ENCODE peak calls at places on chromosomes 12 and 14, in nine cellular contexts. N is H1, K is neural progenitor cell, E is A549, A is mammary epithelial cell, W is hepatocyte, Y is HepG2, H is OCI-LY7, G is neuronal stem cell. L is an unnamed sample.

GRCh38 chr12:123119808-123120207 is 31.1 kb downstream of the PITPNM2 start:
- DNase-seq in Y (no peak), A (no peak), E (no peak), N (no peak), H (no peak), K (no peak), W (no peak), G (no peak), L (no peak)

GRCh38 chr12:121080909-121081308 is 41.9 kb upstream of the OASL start:
- DNase-seq in G (no peak), E (no peak), W (no peak), Y (no peak), N (no peak), H (no peak), K (no peak), A (no peak), L (no peak)

GRCh38 chr12:96172981-96173380 is 21.2 kb upstream of the ELK3 start:
- DNase-seq in E (no peak), N (no peak), A (no peak), W (no peak), K (no peak), G (no peak), Y (no peak), H (no peak), L (no peak)

GRCh38 chr14:69354383-69355154 is 43.5 kb downstream of the ERH start:
- DNase-seq in Y (peak), G (no peak), H (peak), W (no peak), N (no peak), E (no peak), K (no peak), A (peak), L (no peak)

GRCh38 chr12:1660304-1661187 is 30.3 kb upstream of the ADIPOR2 start:
- DNase-seq in E (peak), N (no peak), A (peak), W (peak), K (no peak), G (no peak), Y (peak), H (no peak), L (no peak)

GRCh38 chr14:59829941-59830734 is 40.4 kb downstream of the RTN1 start:
- DNase-seq in K (no peak), H (no peak), W (no peak), G (no peak), N (no peak), A (no peak), E (no peak), Y (no peak), L (no peak)

GRCh38 chr12:118299791-118300460 is 72.8 kb downstream of the TAOK3 start:
- DNase-seq in Y (no peak), W (no peak), H (peak), A (no peak), G (no peak), E (no peak), K (no peak), N (no peak), L (no peak)

GRCh38 chr12:108482717-108483212 is 32.3 kb upstream of the FICD start:
- DNase-seq in H (no peak), E (peak), G (no peak), Y (no peak), A (peak), K (no peak), N (no peak), W (no peak), L (no peak)

GRCh38 chr14:74605531-74606223 is 6.4 kb downstream of the LTBP2 start:
- DNase-seq in H (no peak), K (no peak), G (no peak), W (no peak), A (no peak), N (no peak), Y (no peak), E (no peak), L (peak)

GRCh38 chr14:85124896-85125295 is 405.0 kb upstream of the FLRT2 start:
- DNase-seq in E (no peak), K (no peak), N (no peak), A (no peak), H (no peak), W (no peak), G (no peak), Y (no peak), L (no peak)

GRCh38 chr14:32985881-32986280 is 47.2 kb downstream of the NPAS3 start:
- DNase-seq in K (no peak), A (no peak), G (no peak), N (no peak), Y (no peak), W (no peak), E (no peak), H (no peak), L (peak)

GRCh38 chr12:74563927-74564326 is 26.3 kb downstream of the ATXN7L3B start:
- DNase-seq in Y (no peak), E (no peak), W (no peak), K (no peak), H (no peak), A (no peak), G (no peak), N (no peak), L (no peak)

GRCh38 chr12:15882055-15882971 is at the start of gene STRAP:
- DNase-seq in A (peak), G (peak), K (peak), N (peak), Y (peak), H (peak), E (peak), W (peak), L (peak)

GRCh38 chr12:15883536-15883935 is 1.3 kb downstream of the STRAP start:
- DNase-seq in H (peak), N (no peak), A (peak), K (no peak), Y (no peak), W (no peak), E (no peak), G (no peak), L (peak)

GRCh38 chr12:15875863-15876262 is 6.3 kb upstream of the STRAP start:
- DNase-seq in H (no peak), E (no peak), W (no peak), Y (no peak), K (no peak), N (no peak), G (no peak), A (no peak), L (no peak)

GRCh38 chr12:15880721-15881120 is 1.5 kb upstream of the STRAP start:
- DNase-seq in E (no peak), A (no peak), N (no peak), K (no peak), G (no peak), W (no peak), H (no peak), Y (no peak), L (no peak)

DNA sequence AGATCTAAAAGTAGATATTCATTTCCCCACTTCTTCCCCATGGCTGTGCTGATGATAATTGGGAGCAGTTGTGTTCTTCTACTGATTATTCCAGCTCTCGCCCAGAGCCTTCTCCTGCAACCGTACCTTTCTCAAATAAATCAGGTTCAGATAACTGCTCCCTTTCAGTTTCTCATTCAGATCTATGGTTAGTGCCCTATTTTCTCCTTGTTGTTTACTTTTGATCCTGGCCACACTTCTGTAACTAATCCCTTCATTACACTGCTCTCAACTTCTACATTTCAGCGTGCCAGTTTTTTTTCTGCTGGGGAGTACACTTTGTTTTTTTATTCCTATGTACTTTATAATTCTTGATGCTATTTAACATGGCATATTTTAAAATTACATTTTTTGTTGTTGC is 2.8 kb upstream of the STRAP start:
- DNase-seq in K (no peak), G (no peak), W (no peak), E (no peak), A (no peak), N (no peak), H (no peak), Y (no peak), L (no peak)
- H3K4me2 ChIP-seq in K (no peak), G (no peak), W (no peak), E (no peak), A (no peak), N (no peak), H (no peak), Y (no peak), L (no peak)

GRCh38 chr14:103859416-103860202 is 12.2 kb upstream of the PPP1R13B start:
- DNase-seq in K (no peak), H (no peak), W (no peak), A (no peak), Y (no peak), E (no peak), G (no peak), N (no peak), L (no peak)

GRCh38 chr14:103858063-103858820 is 10.9 kb upstream of the PPP1R13B start:
- DNase-seq in W (no peak), K (no peak), E (no peak), G (no peak), H (no peak), N (no peak), Y (no peak), A (no peak), L (no peak)

GRCh38 chr14:103863245-103863644 is 15.9 kb upstream of the PPP1R13B start:
- DNase-seq in W (no peak), N (no peak), A (no peak), E (no peak), Y (no peak), H (no peak), K (no peak), G (no peak), L (no peak)

GRCh38 chr14:103862393-103862782 is 15.0 kb upstream of the PPP1R13B start:
- DNase-seq in H (no peak), Y (peak), N (no peak), A (no peak), E (no peak), W (no peak), G (no peak), K (no peak), L (peak)

GRCh38 chr14:103861413-103862392 is 14.3 kb upstream of the PPP1R13B start:
- DNase-seq in A (no peak), K (no peak), G (no peak), W (no peak), N (no peak), H (no peak), E (no peak), Y (no peak), L (no peak)
- H3K4me2 ChIP-seq in A (no peak), K (no peak), G (no peak), W (no peak), N (no peak), H (no peak), E (no peak), Y (peak), L (no peak)

GRCh38 chr12:91786490-91787272 is 359.0 kb downstream of the BTG1 start:
- DNase-seq in E (no peak), G (no peak), A (no peak), Y (no peak), H (no peak), K (no peak), N (no peak), W (no peak), L (no peak)

GRCh38 chr12:91781114-91781513 is 364.5 kb downstream of the BTG1 start:
- DNase-seq in N (no peak), K (no peak), G (no peak), H (no peak), A (peak), E (no peak), W (peak), Y (no peak), L (peak)

DNA sequence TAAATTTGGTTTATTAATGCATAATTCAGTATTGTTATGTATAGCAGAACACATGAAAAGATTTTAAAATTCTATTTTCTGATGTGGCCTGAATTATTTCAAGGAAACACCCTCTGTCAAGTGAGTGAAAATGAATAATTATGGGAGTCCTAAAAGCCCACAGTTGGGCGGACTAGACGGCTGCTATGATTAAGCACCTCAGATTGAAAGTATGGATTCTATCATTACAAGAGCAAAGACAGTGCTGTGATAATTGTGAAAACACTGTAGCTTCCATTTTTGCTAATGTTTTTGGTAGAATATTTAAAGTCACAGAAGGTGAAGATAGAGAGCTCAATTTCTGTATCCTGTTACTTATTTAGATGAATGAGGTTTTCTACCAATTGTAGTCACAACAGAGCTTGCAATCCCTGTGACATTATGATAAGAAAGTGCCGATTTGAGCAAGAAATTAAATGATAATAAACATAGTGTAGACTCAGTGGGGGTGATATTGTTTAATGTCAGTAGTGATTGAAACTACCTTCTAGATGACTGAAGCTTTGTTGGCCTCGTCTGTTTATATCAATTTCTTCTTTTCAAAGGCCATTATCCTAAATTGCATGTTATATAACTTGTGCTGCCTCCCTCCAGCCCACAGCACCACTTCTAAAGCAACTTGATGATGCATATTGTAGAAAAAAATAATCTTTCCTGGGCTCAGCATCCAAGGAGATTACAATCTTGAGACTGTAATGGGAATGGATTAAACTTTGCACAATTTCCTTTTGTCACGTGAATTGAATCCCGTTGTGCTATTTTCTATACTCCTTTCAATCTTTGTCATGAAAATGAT is 359.8 kb downstream of the BTG1 start:
- DNase-seq in A (no peak), K (no peak), Y (no peak), W (no peak), G (no peak), H (no peak), N (no peak), E (no peak), L (no peak)
- H3K4me2 ChIP-seq in A (no peak), K (peak), Y (no peak), W (no peak), G (no peak), H (no peak), N (no peak), E (no peak), L (no peak)

DNA sequence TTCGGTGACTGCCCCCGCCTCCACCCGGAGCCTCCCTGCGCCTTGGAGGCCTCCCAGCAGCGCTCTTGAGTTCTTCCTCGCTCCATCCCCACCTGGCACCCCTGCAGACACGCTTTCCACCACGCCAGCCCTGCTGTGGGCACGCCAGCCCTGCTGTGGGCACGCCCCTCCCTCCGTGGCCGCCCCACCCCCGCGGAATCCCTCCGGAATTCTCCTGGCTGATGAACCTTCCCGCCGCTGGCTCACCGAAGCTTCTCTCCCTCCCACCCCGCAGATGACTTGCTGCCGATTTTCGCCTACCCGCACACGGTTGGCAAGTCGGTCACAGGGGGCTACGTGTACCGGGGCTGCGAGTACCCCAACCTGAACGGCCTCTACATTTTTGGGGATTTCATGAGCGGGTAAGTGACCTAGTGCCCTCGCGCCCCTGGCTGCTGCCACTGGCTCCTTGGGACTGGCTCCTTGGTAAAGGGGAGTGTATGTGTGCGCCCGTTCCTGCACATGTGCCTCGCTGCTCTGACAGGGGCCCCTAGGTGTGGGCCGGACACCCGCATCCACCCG is 15.2 kb downstream of the HHIPL1 start:
- DNase-seq in G (no peak), Y (no peak), A (no peak), N (peak), W (no peak), H (no peak), K (no peak), E (no peak), L (no peak)
- H3K4me2 ChIP-seq in G (no peak), Y (no peak), A (no peak), N (peak), W (peak), H (no peak), K (peak), E (no peak), L (no peak)

DNA sequence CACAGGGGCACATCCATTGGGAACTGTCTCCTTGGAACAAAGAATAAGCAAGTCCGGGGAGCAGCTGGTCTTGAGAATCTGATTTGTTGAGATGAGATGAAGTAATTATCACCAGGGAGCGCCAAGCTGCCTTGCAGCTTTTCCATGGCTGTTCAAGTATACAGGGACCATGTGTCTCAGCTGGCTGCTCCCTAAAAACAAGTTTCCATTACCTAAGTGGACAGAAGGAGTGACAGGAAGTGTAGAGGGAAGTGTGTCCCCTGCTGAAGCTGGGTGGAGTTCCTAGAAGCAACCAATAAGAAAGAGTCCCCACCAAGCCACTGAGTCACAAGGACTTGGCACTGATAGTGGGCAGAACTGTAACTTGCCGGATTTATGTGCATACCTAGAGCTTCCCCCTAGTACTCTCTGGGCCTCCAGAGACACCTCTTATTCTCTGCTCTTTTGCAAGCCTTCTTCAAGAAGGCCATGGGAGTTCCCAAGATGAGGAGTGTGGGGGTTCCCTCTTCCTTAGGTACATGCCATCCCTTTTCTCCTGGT is 1.5 kb upstream of the GPX2 start:
- DNase-seq in W (no peak), H (no peak), Y (no peak), E (no peak), G (no peak), N (no peak), A (no peak), K (no peak), L (no peak)
- H3K4me2 ChIP-seq in W (no peak), H (no peak), Y (no peak), E (no peak), G (no peak), N (no peak), A (no peak), K (no peak), L (no peak)

GRCh38 chr12:45670339-45671065 is 59.0 kb upstream of the ARID2 start:
- DNase-seq in A (peak), N (no peak), K (no peak), Y (no peak), E (no peak), W (no peak), H (no peak), G (no peak), L (no peak)

GRCh38 chr12:45669093-45669492 is 60.4 kb upstream of the ARID2 start:
- DNase-seq in W (no peak), G (no peak), H (no peak), N (no peak), A (no peak), E (no peak), Y (no peak), K (no peak), L (peak)

GRCh38 chr12:45671254-45671653 is 58.3 kb upstream of the ARID2 start:
- DNase-seq in K (no peak), E (no peak), N (no peak), Y (no peak), A (no peak), H (no peak), G (no peak), W (no peak), L (peak)

GRCh38 chr12:45668641-45669040 is 60.9 kb upstream of the ARID2 start:
- DNase-seq in H (no peak), A (no peak), E (no peak), W (no peak), G (no peak), K (no peak), N (no peak), Y (no peak), L (no peak)

GRCh38 chr12:45669762-45670161 is 59.7 kb upstream of the ARID2 start:
- DNase-seq in K (no peak), Y (no peak), N (no peak), A (no peak), G (no peak), W (no peak), E (no peak), H (no peak), L (no peak)
- H3K4me2 ChIP-seq in K (no peak), Y (no peak), N (no peak), A (no peak), G (no peak), W (no peak), E (no peak), H (no peak), L (no peak)

DNA sequence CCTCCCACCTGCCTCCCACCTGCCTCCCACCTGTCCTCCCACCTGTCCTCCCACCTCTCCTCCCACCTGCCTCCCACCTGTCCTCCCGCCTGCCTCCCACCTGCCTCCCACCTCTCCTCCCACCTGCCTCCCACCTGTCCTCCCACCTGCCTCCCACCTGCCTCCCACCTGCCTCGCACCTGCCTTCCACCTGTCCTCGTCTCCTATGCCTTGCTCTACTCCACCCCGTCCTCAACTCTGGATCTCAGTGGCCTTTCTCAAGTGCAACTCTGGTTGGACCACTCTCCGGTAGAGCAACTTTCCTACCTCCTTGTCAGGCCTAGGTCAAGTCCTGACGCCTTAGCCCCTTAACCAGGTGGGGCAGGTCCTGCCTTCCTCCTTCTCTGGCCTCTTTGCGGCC is 29.3 kb upstream of the PEX5 start:
- DNase-seq in W (no peak), N (no peak), Y (no peak), E (no peak), G (no peak), K (no peak), A (no peak), H (no peak), L (no peak)
- H3K4me2 ChIP-seq in W (no peak), N (no peak), Y (no peak), E (no peak), G (no peak), K (no peak), A (no peak), H (no peak), L (no peak)